ENCODE peak calls at places on chromosomes 6 and 20, in five cellular contexts. One of them, this sample, is unnamed.

GRCh38 chr6:33390767-33391277 is 801 bp upstream of the KIFC1 start:
- DNase-seq in NCI-H2081: no peak
- DNase-seq in A172: no peak
- DNase-seq in mesendoderm: no peak
- DNase-seq in kidney tubule cell: no peak
- DNase-seq in this sample: no peak

GRCh38 chr20:34997774-34998173 is 42.1 kb downstream of the MYH7B start:
- DNase-seq in A172: no peak
- DNase-seq in mesendoderm: no peak
- DNase-seq in kidney tubule cell: no peak
- DNase-seq in NCI-H2081: no peak
- DNase-seq in this sample: no peak

GRCh38 chr6:42402184-42402583 is 49.5 kb downstream of the TRERF1 start:
- DNase-seq in kidney tubule cell: no peak
- DNase-seq in NCI-H2081: no peak
- DNase-seq in mesendoderm: no peak
- DNase-seq in A172: peak; percentile 36
- DNase-seq in this sample: no peak

GRCh38 chr6:75368151-75368779 is 83.7 kb upstream of the TMEM30A start:
- DNase-seq in kidney tubule cell: peak; percentile 82
- DNase-seq in mesendoderm: peak; percentile 80
- DNase-seq in NCI-H2081: peak; percentile 64
- DNase-seq in A172: peak; percentile 41
- DNase-seq in this sample: no peak

GRCh38 chr6:38542031-38542430 is 97.7 kb downstream of the BTBD9 start:
- DNase-seq in NCI-H2081: no peak
- DNase-seq in A172: no peak
- DNase-seq in mesendoderm: no peak
- DNase-seq in kidney tubule cell: peak; percentile 29
- DNase-seq in this sample: no peak

GRCh38 chr6:53366128-53366527 is 17.4 kb upstream of the ELOVL5 start:
- DNase-seq in mesendoderm: no peak
- DNase-seq in A172: no peak
- DNase-seq in kidney tubule cell: no peak
- DNase-seq in NCI-H2081: no peak
- DNase-seq in this sample: no peak

GRCh38 chr6:35596448-35597442 is 84.0 kb upstream of the TULP1 start:
- DNase-seq in mesendoderm: no peak
- DNase-seq in kidney tubule cell: peak; percentile 75
- DNase-seq in A172: peak; percentile 94
- DNase-seq in NCI-H2081: no peak
- DNase-seq in this sample: no peak

GRCh38 chr6:167688123-167688522 is 138.6 kb upstream of the AFDN start:
- DNase-seq in NCI-H2081: no peak
- DNase-seq in kidney tubule cell: no peak
- DNase-seq in mesendoderm: no peak
- DNase-seq in A172: no peak
- DNase-seq in this sample: no peak

GRCh38 chr6:75880305-75880704 is 131.3 kb downstream of the MYO6 start:
- DNase-seq in NCI-H2081: no peak
- DNase-seq in mesendoderm: no peak
- DNase-seq in A172: no peak
- DNase-seq in kidney tubule cell: no peak
- DNase-seq in this sample: no peak

GRCh38 chr20:38203337-38204003 is 38.4 kb upstream of the TGM2 start:
- DNase-seq in mesendoderm: no peak
- DNase-seq in A172: no peak
- DNase-seq in kidney tubule cell: no peak
- DNase-seq in NCI-H2081: no peak
- DNase-seq in this sample: no peak

GRCh38 chr6:158194487-158195280 is 26.5 kb downstream of the GTF2H5 start:
- DNase-seq in A172: no peak
- DNase-seq in mesendoderm: no peak
- DNase-seq in NCI-H2081: no peak
- DNase-seq in kidney tubule cell: no peak
- DNase-seq in this sample: no peak

GRCh38 chr6:157677235-157677634 is 145.8 kb upstream of the SNX9 start:
- DNase-seq in mesendoderm: no peak
- DNase-seq in NCI-H2081: no peak
- DNase-seq in kidney tubule cell: no peak
- DNase-seq in A172: no peak
- DNase-seq in this sample: no peak

GRCh38 chr6:156598316-156598715 is 178.9 kb upstream of the ARID1B start:
- DNase-seq in NCI-H2081: no peak
- DNase-seq in A172: no peak
- DNase-seq in mesendoderm: no peak
- DNase-seq in kidney tubule cell: no peak
- DNase-seq in this sample: no peak

GRCh38 chr20:36408219-36408618 is 102.1 kb downstream of the DLGAP4 start:
- DNase-seq in kidney tubule cell: peak; percentile 39
- DNase-seq in mesendoderm: no peak
- DNase-seq in A172: peak; percentile 82
- DNase-seq in NCI-H2081: peak; percentile 49
- DNase-seq in this sample: no peak

GRCh38 chr6:55980627-55981211 is 105.3 kb upstream of the BMP5 start:
- DNase-seq in kidney tubule cell: peak; percentile 40
- DNase-seq in NCI-H2081: peak; percentile 22
- DNase-seq in A172: peak; percentile 33
- DNase-seq in mesendoderm: peak; percentile 56
- DNase-seq in this sample: no peak

GRCh38 chr6:2982464-2983121 is 11.2 kb upstream of the SERPINB6 start:
- DNase-seq in mesendoderm: no peak
- DNase-seq in A172: no peak
- DNase-seq in NCI-H2081: no peak
- DNase-seq in kidney tubule cell: no peak
- DNase-seq in this sample: no peak

GRCh38 chr6:126657556-126658129 is 317.7 kb downstream of the CENPW start:
- DNase-seq in A172: peak; percentile 11
- DNase-seq in kidney tubule cell: peak; percentile 31
- DNase-seq in mesendoderm: peak; percentile 57
- DNase-seq in NCI-H2081: peak; percentile 27
- DNase-seq in this sample: no peak

GRCh38 chr20:57629976-57630525 is 9.8 kb upstream of the ZBP1 start:
- DNase-seq in mesendoderm: no peak
- DNase-seq in A172: no peak
- DNase-seq in NCI-H2081: no peak
- DNase-seq in kidney tubule cell: no peak
- DNase-seq in this sample: peak; percentile 54

GRCh38 chr6:134446228-134446848 is 128.4 kb upstream of the SGK1 start:
- DNase-seq in mesendoderm: no peak
- DNase-seq in A172: no peak
- DNase-seq in kidney tubule cell: peak; percentile 86
- DNase-seq in NCI-H2081: no peak
- DNase-seq in this sample: no peak

GRCh38 chr20:58349586-58349985 is 39.4 kb upstream of the VAPB start:
- DNase-seq in kidney tubule cell: peak; percentile 59
- DNase-seq in mesendoderm: no peak
- DNase-seq in NCI-H2081: no peak
- DNase-seq in A172: peak; percentile 46
- DNase-seq in this sample: no peak

GRCh38 chr20:50683570-50683969 is 7.8 kb downstream of the RIPOR3 start:
- DNase-seq in A172: no peak
- DNase-seq in kidney tubule cell: no peak
- DNase-seq in mesendoderm: no peak
- DNase-seq in NCI-H2081: no peak
- DNase-seq in this sample: no peak

GRCh38 chr6:81788748-81789147 is 36.3 kb upstream of the TENT5A start:
- DNase-seq in mesendoderm: no peak
- DNase-seq in kidney tubule cell: peak; percentile 7
- DNase-seq in A172: no peak
- DNase-seq in NCI-H2081: no peak
- DNase-seq in this sample: no peak

GRCh38 chr6:155157101-155157500 is 106.7 kb upstream of the CLDN20 start:
- DNase-seq in mesendoderm: no peak
- DNase-seq in NCI-H2081: no peak
- DNase-seq in kidney tubule cell: no peak
- DNase-seq in A172: peak; percentile 59
- DNase-seq in this sample: no peak

GRCh38 chr6:98823845-98824162 is 10.6 kb upstream of the POU3F2 start:
- DNase-seq in A172: no peak
- DNase-seq in NCI-H2081: no peak
- DNase-seq in kidney tubule cell: no peak
- DNase-seq in mesendoderm: no peak
- DNase-seq in this sample: no peak

GRCh38 chr6:154111025-154111424 is 72.0 kb downstream of the OPRM1 start:
- DNase-seq in A172: no peak
- DNase-seq in NCI-H2081: no peak
- DNase-seq in kidney tubule cell: no peak
- DNase-seq in mesendoderm: no peak
- DNase-seq in this sample: no peak

GRCh38 chr20:40766790-40767529 is 77.9 kb upstream of the MAFB start:
- DNase-seq in kidney tubule cell: no peak
- DNase-seq in A172: no peak
- DNase-seq in mesendoderm: no peak
- DNase-seq in NCI-H2081: no peak
- DNase-seq in this sample: no peak

GRCh38 chr6:107103082-107103481 is 12.2 kb downstream of the BEND3 start:
- DNase-seq in mesendoderm: peak; percentile 51
- DNase-seq in A172: no peak
- DNase-seq in NCI-H2081: peak; percentile 3
- DNase-seq in kidney tubule cell: peak; percentile 54
- DNase-seq in this sample: no peak

GRCh38 chr6:148825492-148825891 is 78.7 kb downstream of the UST start:
- DNase-seq in A172: no peak
- DNase-seq in mesendoderm: no peak
- DNase-seq in NCI-H2081: no peak
- DNase-seq in kidney tubule cell: no peak
- DNase-seq in this sample: no peak